ENCODE peak calls at places on chromosome 22, in four cellular contexts. J, C, A and N are unnamed samples.

GRCh38 chr22:42271906-42272305 is 1.5 kb upstream of the TCF20 start:
- DNase-seq in J (no peak), C (no peak), A (no peak), N (no peak)

GRCh38 chr22:26974914-26975313 is 317.5 kb downstream of the MIAT start:
- DNase-seq in J (no peak), C (no peak), A (no peak), N (no peak)

GRCh38 chr22:22877523-22878210 is 9.9 kb upstream of the IGLL5 start:
- DNase-seq in J (no peak), C (no peak), A (peak; percentile 16), N (peak; percentile 89)

GRCh38 chr22:44289429-44290171 is 23.2 kb downstream of the SHISAL1 start:
- DNase-seq in J (no peak), C (no peak), A (no peak), N (no peak)

GRCh38 chr22:36252754-36253522 is at the start of gene APOL1:
- DNase-seq in J (peak; percentile 62), C (no peak), A (no peak), N (no peak)

GRCh38 chr22:45604239-45604711 is 67.4 kb upstream of the ATXN10 start:
- DNase-seq in J (no peak), C (no peak), A (no peak), N (no peak)

GRCh38 chr22:41435560-41435959 is 11.0 kb downstream of the TOB2 start:
- DNase-seq in J (no peak), C (no peak), A (no peak), N (no peak)

GRCh38 chr22:24727218-24727851 is 47.2 kb downstream of the PIWIL3 start:
- DNase-seq in J (no peak), C (no peak), A (no peak), N (peak; percentile 68)

GRCh38 chr22:48919187-48919590 is 908.5 kb downstream of the BRD1 start:
- DNase-seq in J (no peak), C (no peak), A (no peak), N (no peak)

GRCh38 chr22:36365020-36365411 is 22.8 kb downstream of the MYH9 start:
- DNase-seq in J (no peak), C (no peak), A (no peak), N (no peak)

GRCh38 chr22:44521326-44521725 is 23.3 kb upstream of the RTL6 start:
- DNase-seq in J (no peak), C (no peak), A (no peak), N (no peak)

GRCh38 chr22:23531966-23532735 is 47.9 kb downstream of the IGLL1 start:
- DNase-seq in J (no peak), C (no peak), A (no peak), N (no peak)

GRCh38 chr22:46556775-46557174 is 19.4 kb upstream of the CELSR1 start:
- DNase-seq in J (no peak), C (no peak), A (no peak), N (no peak)

GRCh38 chr22:44452531-44453420 is 45.3 kb downstream of the RTL6 start:
- DNase-seq in J (no peak), C (no peak), A (no peak), N (no peak)

GRCh38 chr22:39519681-39520053 is 695 bp upstream of the ATF4 start:
- DNase-seq in J (no peak), C (no peak), A (no peak), N (peak; percentile 61)

GRCh38 chr22:39518996-39519680 is 1.2 kb upstream of the ATF4 start:
- DNase-seq in J (no peak), C (no peak), A (no peak), N (peak; percentile 57)

GRCh38 chr22:39522567-39523300 is 2.4 kb downstream of the ATF4 start:
- DNase-seq in J (no peak), C (no peak), A (no peak), N (no peak)

GRCh38 chr22:39520054-39520873 is at the start of gene ATF4:
- DNase-seq in J (peak; percentile 93), C (peak; percentile 96), A (peak; percentile 94), N (peak; percentile 96)

GRCh38 chr22:39520874-39521857 is 804 bp downstream of the ATF4 start:
- DNase-seq in J (no peak), C (no peak), A (no peak), N (peak; percentile 58)
- TF ChIP-seq SUZ12 in J (no peak), C (no peak), A (no peak), N (no peak)

DNA sequence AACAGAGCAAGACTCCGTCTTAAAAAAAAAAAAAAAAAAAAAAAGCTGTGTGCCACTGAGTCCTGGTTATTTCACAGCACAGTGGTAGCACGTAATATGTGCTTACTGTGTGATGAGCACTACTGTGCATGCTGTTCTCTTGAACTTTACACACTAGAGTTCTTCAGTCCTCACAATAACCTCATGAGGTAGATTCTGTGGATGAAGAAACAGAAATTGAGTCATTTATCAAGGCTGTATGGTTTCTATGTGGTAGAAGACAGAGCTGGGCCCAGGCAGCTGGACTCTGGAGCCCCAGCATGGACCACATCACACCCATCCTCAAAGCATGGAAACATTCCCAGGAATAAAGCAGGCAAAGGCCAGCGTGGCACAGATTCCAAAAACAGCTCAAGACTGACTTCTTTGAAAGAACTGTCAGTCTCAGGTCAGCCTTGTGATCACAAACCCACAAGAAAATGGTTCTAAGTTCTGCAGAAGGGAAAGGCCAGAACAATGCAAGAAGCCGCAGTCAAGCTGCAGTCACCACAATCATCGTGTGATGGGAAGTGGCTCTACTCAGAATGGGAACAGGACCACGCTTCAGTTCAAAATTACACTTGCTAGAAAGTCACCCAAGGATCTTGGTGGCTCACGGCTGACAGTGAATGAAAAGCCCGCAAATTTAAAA is 49.5 kb downstream of the MICAL3 start:
- DNase-seq in J (peak; percentile 62), C (no peak), A (no peak), N (no peak)
- TF ChIP-seq SUZ12 in J (no peak), C (no peak), A (no peak), N (no peak)

GRCh38 chr22:30879398-30879797 is 89.2 kb downstream of the MORC2 start:
- DNase-seq in J (no peak), C (no peak), A (no peak), N (no peak)
- TF ChIP-seq SUZ12 in J (no peak), C (no peak), A (no peak), N (no peak)

GRCh38 chr22:37750596-37751162 is 53.8 kb downstream of the TRIOBP start:
- DNase-seq in J (no peak), C (no peak), A (no peak), N (no peak)
- TF ChIP-seq SUZ12 in J (no peak), C (no peak), A (no peak), N (no peak)

GRCh38 chr22:28899199-28899853 is 16.0 kb downstream of the ZNRF3 start:
- DNase-seq in J (no peak), C (no peak), A (no peak), N (no peak)
- TF ChIP-seq SUZ12 in J (no peak), C (no peak), A (no peak), N (no peak)

GRCh38 chr22:50271011-50271394 is 823 bp upstream of the MAPK11 start:
- DNase-seq in J (no peak), C (no peak), A (no peak), N (no peak)
- TF ChIP-seq SUZ12 in J (no peak), C (no peak), A (no peak), N (no peak)

DNA sequence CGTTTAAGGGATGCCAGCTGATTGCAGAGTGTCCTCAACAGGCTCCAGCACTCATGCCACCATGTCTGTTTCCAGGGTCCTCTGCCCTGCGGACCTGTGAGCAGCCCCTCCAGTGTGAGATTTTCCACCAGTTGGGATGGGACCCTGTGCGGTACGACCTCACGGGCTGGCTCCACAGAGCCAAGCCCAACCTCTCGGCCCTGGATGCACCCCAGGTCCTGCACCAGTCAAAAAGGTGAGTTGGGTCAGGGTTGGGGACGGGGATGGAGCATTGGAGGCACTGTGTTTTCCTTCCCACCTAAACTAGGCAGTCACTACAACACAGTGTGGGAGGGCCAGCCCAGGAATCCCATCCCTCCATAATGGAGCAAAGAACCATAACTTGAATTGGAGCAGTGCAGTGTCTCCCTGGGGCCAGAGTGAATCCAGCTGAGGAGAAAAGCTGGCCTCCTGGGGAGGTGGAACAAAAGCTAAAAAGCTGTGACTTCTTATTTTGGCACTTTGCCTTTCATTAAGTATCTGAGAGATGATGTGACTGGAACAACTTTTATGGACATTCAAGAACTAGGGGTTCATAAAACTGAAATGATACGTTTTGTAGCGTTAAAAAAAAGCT is 101.8 kb downstream of the MYO18B start:
- DNase-seq in J (no peak), C (no peak), A (no peak), N (no peak)
- TF ChIP-seq SUZ12 in J (no peak), C (no peak), A (no peak), N (no peak)

GRCh38 chr22:39955675-39956074 is 4.5 kb upstream of the TMA7B start:
- DNase-seq in J (no peak), C (no peak), A (no peak), N (no peak)
- TF ChIP-seq SUZ12 in J (no peak), C (no peak), A (no peak), N (no peak)